ENCODE peak calls at places on chromosomes 5 and 9, in eight cellular contexts. One of them, this sample, is unnamed.

GRCh38 chr9:123007269-123007668 is 26.2 kb upstream of the GPR21 start:
- DNase-seq in GM23248: no peak
- DNase-seq in PC-3: no peak
- DNase-seq in astrocyte: no peak
- DNase-seq in mammary epithelial cell: no peak
- DNase-seq in GM23338: no peak
- DNase-seq in HepG2: no peak
- DNase-seq in K562: no peak
- DNase-seq in this sample: no peak

GRCh38 chr9:121883281-121884056 is 209.6 kb downstream of the TTLL11 start:
- DNase-seq in GM23248: peak
- DNase-seq in PC-3: no peak
- DNase-seq in astrocyte: no peak
- DNase-seq in mammary epithelial cell: no peak
- DNase-seq in GM23338: no peak
- DNase-seq in HepG2: no peak
- DNase-seq in K562: no peak
- DNase-seq in this sample: no peak

GRCh38 chr9:128828719-128829452 is 708 bp downstream of the SPOUT1 start:
- DNase-seq in GM23248: peak
- DNase-seq in PC-3: no peak
- DNase-seq in astrocyte: no peak
- DNase-seq in mammary epithelial cell: peak
- DNase-seq in GM23338: no peak
- DNase-seq in HepG2: no peak
- DNase-seq in K562: no peak
- DNase-seq in this sample: no peak

GRCh38 chr5:149082271-149082670 is 19.4 kb upstream of the SH3TC2 start:
- DNase-seq in GM23248: no peak
- DNase-seq in PC-3: no peak
- DNase-seq in astrocyte: no peak
- DNase-seq in mammary epithelial cell: no peak
- DNase-seq in GM23338: no peak
- DNase-seq in HepG2: no peak
- DNase-seq in K562: no peak
- DNase-seq in this sample: no peak

GRCh38 chr9:128091144-128091543 is 23.1 kb downstream of the SLC25A25 start:
- DNase-seq in GM23248: peak
- DNase-seq in PC-3: no peak
- DNase-seq in astrocyte: peak
- DNase-seq in mammary epithelial cell: peak
- DNase-seq in GM23338: peak
- DNase-seq in HepG2: no peak
- DNase-seq in K562: peak
- DNase-seq in this sample: peak

GRCh38 chr5:175382171-175382570 is 61.8 kb downstream of the DRD1 start:
- DNase-seq in GM23248: no peak
- DNase-seq in PC-3: peak
- DNase-seq in astrocyte: no peak
- DNase-seq in mammary epithelial cell: no peak
- DNase-seq in GM23338: no peak
- DNase-seq in HepG2: no peak
- DNase-seq in K562: no peak
- DNase-seq in this sample: no peak

GRCh38 chr9:38001430-38001829 is 67.6 kb downstream of the SHB start:
- DNase-seq in GM23248: no peak
- DNase-seq in PC-3: no peak
- DNase-seq in astrocyte: no peak
- DNase-seq in mammary epithelial cell: no peak
- DNase-seq in GM23338: no peak
- DNase-seq in HepG2: no peak
- DNase-seq in K562: no peak
- DNase-seq in this sample: no peak

GRCh38 chr5:130198927-130199326 is 294.7 kb downstream of the CHSY3 start:
- DNase-seq in GM23248: peak
- DNase-seq in PC-3: peak
- DNase-seq in astrocyte: peak
- DNase-seq in mammary epithelial cell: no peak
- DNase-seq in GM23338: peak
- DNase-seq in HepG2: peak
- DNase-seq in K562: no peak
- DNase-seq in this sample: peak

GRCh38 chr9:68507098-68507795 is 33.4 kb downstream of the TMEM252 start:
- DNase-seq in GM23248: peak
- DNase-seq in PC-3: peak
- DNase-seq in astrocyte: no peak
- DNase-seq in mammary epithelial cell: peak
- DNase-seq in GM23338: peak
- DNase-seq in HepG2: no peak
- DNase-seq in K562: peak
- DNase-seq in this sample: peak

GRCh38 chr5:171092194-171092593 is 216.9 kb upstream of the TLX3 start:
- DNase-seq in GM23248: peak
- DNase-seq in PC-3: peak
- DNase-seq in astrocyte: peak
- DNase-seq in mammary epithelial cell: peak
- DNase-seq in GM23338: no peak
- DNase-seq in HepG2: no peak
- DNase-seq in K562: no peak
- DNase-seq in this sample: peak

GRCh38 chr9:95124582-95125359 is 192.7 kb downstream of the FANCC start:
- DNase-seq in GM23248: peak
- DNase-seq in PC-3: no peak
- DNase-seq in astrocyte: no peak
- DNase-seq in mammary epithelial cell: no peak
- DNase-seq in GM23338: peak
- DNase-seq in HepG2: no peak
- DNase-seq in K562: no peak
- DNase-seq in this sample: no peak

GRCh38 chr9:125439434-125440272 is 178.0 kb downstream of the GAPVD1 start:
- DNase-seq in GM23248: no peak
- DNase-seq in PC-3: no peak
- DNase-seq in astrocyte: no peak
- DNase-seq in mammary epithelial cell: no peak
- DNase-seq in GM23338: no peak
- DNase-seq in HepG2: no peak
- DNase-seq in K562: no peak
- DNase-seq in this sample: no peak

GRCh38 chr5:149093625-149094024 is 30.8 kb upstream of the SH3TC2 start:
- DNase-seq in GM23248: no peak
- DNase-seq in PC-3: no peak
- DNase-seq in astrocyte: no peak
- DNase-seq in mammary epithelial cell: no peak
- DNase-seq in GM23338: no peak
- DNase-seq in HepG2: no peak
- DNase-seq in K562: no peak
- DNase-seq in this sample: no peak

GRCh38 chr5:64502181-64502580 is 3.6 kb upstream of the RGS7BP start:
- DNase-seq in GM23248: no peak
- DNase-seq in PC-3: no peak
- DNase-seq in astrocyte: no peak
- DNase-seq in mammary epithelial cell: no peak
- DNase-seq in GM23338: peak
- DNase-seq in HepG2: no peak
- DNase-seq in K562: no peak
- DNase-seq in this sample: no peak

GRCh38 chr5:64506567-64507321 is 929 bp downstream of the RGS7BP start:
- DNase-seq in GM23248: no peak
- DNase-seq in PC-3: no peak
- DNase-seq in astrocyte: no peak
- DNase-seq in mammary epithelial cell: no peak
- DNase-seq in GM23338: peak
- DNase-seq in HepG2: no peak
- DNase-seq in K562: no peak
- DNase-seq in this sample: no peak

GRCh38 chr5:64509798-64510197 is 4.0 kb downstream of the RGS7BP start:
- DNase-seq in GM23248: no peak
- DNase-seq in PC-3: no peak
- DNase-seq in astrocyte: no peak
- DNase-seq in mammary epithelial cell: no peak
- DNase-seq in GM23338: no peak
- DNase-seq in HepG2: no peak
- DNase-seq in K562: no peak
- DNase-seq in this sample: no peak

DNA sequence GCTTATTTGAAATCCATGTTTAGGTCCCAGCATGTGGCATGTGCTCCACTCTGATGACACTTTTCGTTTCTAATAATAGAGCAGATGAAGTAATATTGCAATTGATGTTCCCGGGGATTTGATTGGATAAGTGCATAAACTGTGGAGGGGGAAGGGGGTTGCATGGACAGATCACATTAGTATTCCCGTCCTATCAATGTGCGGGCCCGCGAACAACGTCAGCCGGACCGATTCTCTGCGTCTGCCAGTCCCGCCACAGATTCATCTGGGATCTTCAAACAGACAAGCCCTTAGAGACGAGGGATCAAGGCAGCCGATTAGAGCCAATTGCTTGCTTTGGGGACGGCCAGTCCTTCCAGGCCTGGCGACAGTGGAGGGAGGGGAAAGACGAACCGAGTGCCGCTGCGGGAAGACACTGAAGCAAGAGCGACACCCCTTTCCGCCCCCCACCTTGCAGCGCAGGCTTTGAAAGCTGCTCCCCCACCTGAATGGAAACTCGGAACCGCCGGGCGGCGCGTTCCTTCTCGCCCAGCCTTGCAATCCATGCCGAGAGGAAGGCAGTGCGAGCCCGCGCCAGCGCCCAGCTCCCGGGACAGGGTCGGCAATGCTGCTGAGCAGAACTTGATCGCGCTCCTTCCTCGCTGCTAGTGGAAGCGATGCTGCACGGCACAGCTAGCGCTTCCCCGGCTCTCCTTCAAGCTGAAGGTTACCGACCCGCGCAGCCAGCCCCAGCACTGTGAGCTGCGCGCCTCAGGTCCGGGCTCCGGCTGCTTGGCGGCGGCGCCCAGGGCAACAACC is at the start of gene RGS7BP:
- DNase-seq in GM23248: peak
- DNase-seq in PC-3: peak
- DNase-seq in astrocyte: peak
- DNase-seq in mammary epithelial cell: peak
- DNase-seq in GM23338: peak
- DNase-seq in HepG2: no peak
- DNase-seq in K562: no peak
- DNase-seq in this sample: peak
- TF ChIP-seq EZH2 in GM23248: peak
- TF ChIP-seq EZH2 in PC-3: no peak
- TF ChIP-seq EZH2 in astrocyte: no peak
- TF ChIP-seq EZH2 in mammary epithelial cell: peak
- TF ChIP-seq EZH2 in GM23338: no peak
- TF ChIP-seq EZH2 in HepG2: no peak
- TF ChIP-seq EZH2 in K562: no peak
- TF ChIP-seq EZH2 in this sample: no peak

DNA sequence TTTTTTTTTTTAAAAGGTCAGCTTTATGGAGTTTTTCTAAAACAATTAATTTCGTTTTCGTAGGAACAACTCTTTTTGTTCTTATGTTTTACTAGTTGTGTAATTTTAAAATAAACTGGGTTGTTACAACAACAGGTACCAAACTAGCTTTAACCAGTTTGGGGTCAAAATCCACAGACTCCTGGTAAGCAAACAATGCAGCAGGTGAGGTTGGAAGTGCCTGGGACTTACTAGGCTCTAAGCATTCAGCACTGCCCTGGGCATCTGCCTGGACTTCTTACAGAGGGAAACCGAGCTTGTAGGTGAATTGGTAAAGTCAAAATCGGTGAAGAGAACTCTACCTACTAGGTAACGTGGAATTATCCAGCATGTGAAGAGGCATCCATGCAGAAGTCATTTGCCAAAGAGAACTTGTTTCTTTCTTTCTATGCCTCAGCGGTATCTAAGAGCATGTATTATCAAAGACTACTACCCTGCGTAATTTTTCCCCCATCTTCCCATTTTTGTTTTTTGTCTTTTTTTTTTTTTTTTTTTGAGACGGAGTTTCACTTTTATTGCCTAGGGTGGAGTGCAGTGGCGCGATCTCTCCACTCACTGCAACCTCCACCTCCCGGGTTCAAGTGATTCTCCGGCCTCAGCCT is 145.4 kb downstream of the KCTD16 start:
- DNase-seq in GM23248: no peak
- DNase-seq in PC-3: no peak
- DNase-seq in astrocyte: no peak
- DNase-seq in mammary epithelial cell: no peak
- DNase-seq in GM23338: no peak
- DNase-seq in HepG2: peak
- DNase-seq in K562: no peak
- DNase-seq in this sample: no peak
- TF ChIP-seq EZH2 in GM23248: no peak
- TF ChIP-seq EZH2 in PC-3: no peak
- TF ChIP-seq EZH2 in astrocyte: no peak
- TF ChIP-seq EZH2 in mammary epithelial cell: no peak
- TF ChIP-seq EZH2 in GM23338: no peak
- TF ChIP-seq EZH2 in HepG2: no peak
- TF ChIP-seq EZH2 in K562: no peak
- TF ChIP-seq EZH2 in this sample: no peak

GRCh38 chr5:73445708-73446630 is 2.6 kb downstream of the FOXD1 start:
- DNase-seq in GM23248: peak
- DNase-seq in PC-3: no peak
- DNase-seq in astrocyte: no peak
- DNase-seq in mammary epithelial cell: no peak
- DNase-seq in GM23338: no peak
- DNase-seq in HepG2: no peak
- DNase-seq in K562: no peak
- DNase-seq in this sample: peak
- TF ChIP-seq EZH2 in GM23248: no peak
- TF ChIP-seq EZH2 in PC-3: no peak
- TF ChIP-seq EZH2 in astrocyte: no peak
- TF ChIP-seq EZH2 in mammary epithelial cell: no peak
- TF ChIP-seq EZH2 in GM23338: peak
- TF ChIP-seq EZH2 in HepG2: no peak
- TF ChIP-seq EZH2 in K562: no peak
- TF ChIP-seq EZH2 in this sample: no peak

GRCh38 chr9:130432362-130432761 is 12.4 kb upstream of the ASS1 start:
- DNase-seq in GM23248: no peak
- DNase-seq in PC-3: peak
- DNase-seq in astrocyte: no peak
- DNase-seq in mammary epithelial cell: no peak
- DNase-seq in GM23338: no peak
- DNase-seq in HepG2: no peak
- DNase-seq in K562: no peak
- DNase-seq in this sample: no peak

GRCh38 chr9:130433947-130434262 is 10.9 kb upstream of the ASS1 start:
- DNase-seq in GM23248: no peak
- DNase-seq in PC-3: no peak
- DNase-seq in astrocyte: no peak
- DNase-seq in mammary epithelial cell: no peak
- DNase-seq in GM23338: no peak
- DNase-seq in HepG2: no peak
- DNase-seq in K562: no peak
- DNase-seq in this sample: no peak

GRCh38 chr9:130432796-130433167 is 12.0 kb upstream of the ASS1 start:
- DNase-seq in GM23248: no peak
- DNase-seq in PC-3: no peak
- DNase-seq in astrocyte: no peak
- DNase-seq in mammary epithelial cell: no peak
- DNase-seq in GM23338: peak
- DNase-seq in HepG2: no peak
- DNase-seq in K562: no peak
- DNase-seq in this sample: no peak

GRCh38 chr9:130431536-130432303 is 13.0 kb upstream of the ASS1 start:
- DNase-seq in GM23248: no peak
- DNase-seq in PC-3: no peak
- DNase-seq in astrocyte: no peak
- DNase-seq in mammary epithelial cell: no peak
- DNase-seq in GM23338: no peak
- DNase-seq in HepG2: no peak
- DNase-seq in K562: no peak
- DNase-seq in this sample: no peak

GRCh38 chr9:130433168-130433946 is 11.4 kb upstream of the ASS1 start:
- DNase-seq in GM23248: peak
- DNase-seq in PC-3: peak
- DNase-seq in astrocyte: peak
- DNase-seq in mammary epithelial cell: peak
- DNase-seq in GM23338: peak
- DNase-seq in HepG2: no peak
- DNase-seq in K562: no peak
- DNase-seq in this sample: peak
- TF ChIP-seq EZH2 in GM23248: no peak
- TF ChIP-seq EZH2 in PC-3: no peak
- TF ChIP-seq EZH2 in astrocyte: peak
- TF ChIP-seq EZH2 in mammary epithelial cell: no peak
- TF ChIP-seq EZH2 in GM23338: peak
- TF ChIP-seq EZH2 in HepG2: no peak
- TF ChIP-seq EZH2 in K562: no peak
- TF ChIP-seq EZH2 in this sample: peak